ENCODE peak calls at places on chromosome 11, in seven cellular contexts. I, E, G, B, Q, J and O are unnamed samples.
A peak's percentile ranks its signal among the peaks of the same experiment; 100 is the strongest.

GRCh38 chr11:128481135-128481534 is 106.2 kb downstream of the ETS1 start:
- DNase-seq in E (no peak), Q (no peak), G (peak; percentile 76), B (peak; percentile 95), J (no peak), I (no peak), O (no peak)

GRCh38 chr11:94933225-94934130 is 39.9 kb downstream of the CWC15 start:
- DNase-seq in E (no peak), Q (peak; percentile 59), G (peak; percentile 85), B (peak; percentile 94), J (no peak), I (peak; percentile 54), O (no peak)

GRCh38 chr11:117837791-117838190 is 13.2 kb upstream of the FXYD2 start:
- DNase-seq in J (no peak), I (no peak), E (no peak), G (no peak), B (no peak), Q (no peak), O (peak; percentile 39)

GRCh38 chr11:26199341-26199740 is 132.6 kb upstream of the ANO3 start:
- DNase-seq in E (no peak), G (no peak), Q (no peak), B (peak; percentile 16), J (no peak), I (no peak), O (no peak)

GRCh38 chr11:67178878-67179277 is 59.8 kb downstream of the KDM2A start:
- DNase-seq in E (no peak), Q (no peak), J (no peak), I (no peak), G (no peak), B (no peak), O (no peak)

GRCh38 chr11:110156503-110156902 is 63.3 kb downstream of the ZC3H12C start:
- DNase-seq in Q (no peak), E (no peak), J (no peak), G (no peak), I (no peak), B (no peak), O (no peak)

GRCh38 chr11:86784247-86784681 is 16.1 kb upstream of the PRSS23 start:
- DNase-seq in B (peak; percentile 71), G (peak; percentile 47), J (no peak), E (no peak), Q (peak; percentile 35), I (no peak), O (no peak)

GRCh38 chr11:122883682-122883981 is 1.1 kb downstream of the JHY start:
- DNase-seq in E (no peak), I (no peak), Q (no peak), B (peak; percentile 65), G (no peak), J (no peak), O (no peak)

GRCh38 chr11:128171496-128171895 is 415.9 kb downstream of the ETS1 start:
- DNase-seq in B (peak; percentile 58), I (no peak), E (no peak), Q (no peak), J (no peak), G (no peak), O (no peak)

GRCh38 chr11:12585861-12586260 is 88.4 kb upstream of the TEAD1 start:
- DNase-seq in B (no peak), J (no peak), I (no peak), G (no peak), E (no peak), Q (no peak), O (no peak)

GRCh38 chr11:67627788-67628624 is 1.7 kb downstream of the NUDT8 start:
- DNase-seq in I (no peak), Q (peak; percentile 16), J (no peak), E (no peak), G (no peak), B (no peak), O (peak; percentile 64)

GRCh38 chr11:116720895-116721294 is 51.9 kb downstream of the BUD13 start:
- DNase-seq in I (no peak), Q (no peak), E (no peak), G (no peak), J (no peak), B (no peak), O (no peak)

GRCh38 chr11:72680624-72681158 is 6.5 kb upstream of the PDE2A start:
- DNase-seq in G (no peak), Q (no peak), I (no peak), B (no peak), J (no peak), E (no peak), O (no peak)

GRCh38 chr11:1876361-1877063 is 15.2 kb downstream of the PRR33 start:
- DNase-seq in G (peak; percentile 74), B (peak; percentile 41), J (no peak), Q (peak; percentile 90), I (peak; percentile 47), E (no peak), O (peak; percentile 81)

GRCh38 chr11:93904711-93905110 is 54.3 kb upstream of the VSTM5 start:
- DNase-seq in G (no peak), E (no peak), B (no peak), J (no peak), I (no peak), Q (no peak), O (no peak)

GRCh38 chr11:110463153-110463552 is 33.4 kb downstream of the FDX1 start:
- DNase-seq in Q (peak; percentile 56), G (peak; percentile 35), J (no peak), E (no peak), I (peak; percentile 48), B (peak; percentile 72), O (no peak)

GRCh38 chr11:69396948-69397307 is 84.5 kb upstream of the LINC01488 start:
- DNase-seq in J (no peak), E (no peak), I (no peak), Q (no peak), G (no peak), B (no peak), O (peak; percentile 45)

GRCh38 chr11:2317354-2318050 is 15.7 kb downstream of the TSPAN32 start:
- DNase-seq in B (no peak), E (no peak), G (no peak), I (no peak), J (no peak), Q (no peak), O (peak; percentile 64)

GRCh38 chr11:133029096-133029495 is 503.2 kb downstream of the OPCML start:
- DNase-seq in Q (no peak), E (no peak), G (no peak), I (no peak), B (no peak), J (no peak), O (no peak)

GRCh38 chr11:131758726-131759125 is 388.3 kb downstream of the NTM start:
- DNase-seq in E (no peak), J (no peak), Q (no peak), B (no peak), I (no peak), G (no peak), O (no peak)

GRCh38 chr11:65069217-65069616 is 10.9 kb upstream of the NAALADL1 start:
- DNase-seq in B (no peak), Q (no peak), G (no peak), I (no peak), E (no peak), J (no peak), O (no peak)

GRCh38 chr11:99822846-99823565 is 802.3 kb downstream of the CNTN5 start:
- DNase-seq in Q (no peak), J (no peak), G (no peak), I (no peak), E (no peak), B (no peak), O (no peak)

GRCh38 chr11:121703166-121703565 is 250.4 kb upstream of the SORL1-AS1 start:
- DNase-seq in G (no peak), I (no peak), B (no peak), Q (no peak), E (no peak), J (no peak), O (no peak)